ENCODE peak calls at places on chromosomes 4 and X, in four cellular contexts. Q, R, O and U are unnamed samples.

GRCh38 chrX:150084474-150085229 is 146.4 kb upstream of the EOLA2 start:
- DNase-seq in Q (no peak), R (no peak), O (peak; percentile 32), U (no peak)

GRCh38 chrX:46463682-46464081 is 81.5 kb downstream of the ZNF674 start:
- DNase-seq in Q (no peak), R (no peak), O (no peak), U (no peak)

GRCh38 chr4:133498149-133498548 is 349.1 kb downstream of the PCDH10 start:
- DNase-seq in Q (no peak), R (no peak), O (no peak), U (no peak)

GRCh38 chr4:151174784-151175183 is 75.4 kb downstream of the RPS3A start:
- DNase-seq in Q (no peak), R (no peak), O (no peak), U (no peak)

GRCh38 chr4:41256131-41256739 is 493 bp upstream of the UCHL1 start:
- DNase-seq in Q (no peak), R (no peak), O (peak; percentile 26), U (no peak)

GRCh38 chr4:81604683-81605082 is 133.0 kb upstream of the RASGEF1B start:
- DNase-seq in Q (no peak), R (no peak), O (no peak), U (no peak)

GRCh38 chrX:18887821-18888205 is 96.1 kb downstream of the PHKA2 start:
- DNase-seq in Q (no peak), R (no peak), O (no peak), U (no peak)

GRCh38 chrX:74603040-74603439 is 11.4 kb downstream of the RLIM start:
- DNase-seq in Q (no peak), R (no peak), O (no peak), U (no peak)

GRCh38 chr4:70533211-70533610 is 14.8 kb downstream of the AMTN start:
- DNase-seq in Q (no peak), R (no peak), O (no peak), U (no peak)

GRCh38 chr4:153728151-153728550 is 31.7 kb downstream of the RNF175 start:
- DNase-seq in Q (no peak), R (no peak), O (no peak), U (no peak)

GRCh38 chr4:1459081-1459480 is 52.8 kb upstream of the NKX1-1 start:
- DNase-seq in Q (no peak), R (no peak), O (no peak), U (no peak)

GRCh38 chr4:80387390-80388283 is 52.1 kb downstream of the CFAP299 start:
- DNase-seq in Q (no peak), R (no peak), O (no peak), U (no peak)

DNA sequence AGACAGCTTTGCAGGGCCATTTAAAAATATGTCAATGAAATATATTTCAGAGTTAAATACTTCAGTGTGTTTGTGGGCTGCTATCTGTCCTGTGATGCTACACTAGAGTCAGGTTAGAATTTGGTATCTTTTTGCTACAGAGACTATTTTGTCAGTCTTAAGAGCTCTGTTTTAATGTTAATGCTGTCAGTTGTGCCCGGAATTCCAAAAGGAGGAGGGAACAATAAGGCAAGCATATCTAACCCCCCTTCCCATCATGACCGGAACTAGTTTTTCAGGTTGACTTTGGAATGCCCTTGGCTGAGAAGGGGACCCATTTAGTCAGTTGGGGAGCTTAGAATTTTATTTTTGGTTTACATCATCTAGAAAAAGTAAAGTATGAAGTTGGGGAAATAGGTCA is 34.9 kb upstream of the SLC25A4 start:
- DNase-seq in Q (no peak), R (no peak), O (no peak), U (no peak)
- H3K27ac ChIP-seq in Q (peak overlapping the region; percentile 40), R (no peak overlapping the region), O (no peak overlapping the region), U (no peak overlapping the region)

DNA sequence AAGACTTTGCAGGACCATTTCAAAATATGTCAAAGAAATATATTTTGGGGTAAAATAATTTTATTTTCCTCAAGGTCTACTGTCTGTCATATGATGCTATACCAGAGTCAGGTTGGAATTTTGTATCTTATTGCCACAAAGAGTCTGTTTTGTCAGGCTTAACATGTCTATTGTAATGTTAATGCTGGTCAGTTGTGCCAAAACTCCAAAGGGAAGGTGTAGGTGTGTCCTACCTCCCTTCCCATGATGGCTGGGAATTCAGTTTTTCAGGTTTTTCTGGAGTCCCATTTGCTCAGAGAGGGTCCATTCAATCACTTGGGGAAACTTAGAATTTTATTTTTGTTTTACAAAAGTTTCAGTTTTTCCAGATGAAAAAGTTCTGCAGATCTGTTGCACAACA is 33.3 kb upstream of the SLC25A4 start:
- DNase-seq in Q (no peak), R (no peak), O (no peak), U (no peak)
- H3K27ac ChIP-seq in Q (no peak overlapping the region), R (no peak overlapping the region), O (no peak overlapping the region), U (no peak overlapping the region)

DNA sequence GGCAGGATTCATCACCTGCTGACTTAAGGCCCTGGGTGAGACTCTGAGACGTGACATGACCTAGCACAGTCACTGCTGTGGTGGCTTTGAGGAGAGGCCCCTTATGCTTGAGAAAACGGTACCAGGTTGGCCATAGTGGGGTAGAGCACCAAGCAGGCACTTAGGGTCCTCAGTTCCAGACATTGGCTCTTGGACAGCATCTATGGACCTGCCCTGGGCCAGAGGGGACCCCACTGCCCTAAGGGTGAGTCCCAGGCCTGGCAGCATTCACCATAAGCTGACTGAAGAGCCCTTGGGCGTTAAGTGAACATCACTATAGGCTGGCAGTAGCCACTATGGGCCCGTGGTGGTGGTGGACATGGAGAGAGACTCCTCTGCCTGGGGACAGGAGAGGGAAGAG is 78.7 kb downstream of the FNIP2 start:
- DNase-seq in Q (no peak), R (no peak), O (no peak), U (no peak)
- H3K27ac ChIP-seq in Q (no peak overlapping the region), R (no peak overlapping the region), O (no peak overlapping the region), U (no peak overlapping the region)

GRCh38 chrX:387729-388128 is 1.0 kb upstream of the PPP2R3B start:
- DNase-seq in Q (no peak), R (no peak), O (no peak), U (no peak)
- H3K27ac ChIP-seq in Q (peak overlapping the region; percentile 99), R (peak overlapping the region; percentile 98), O (no peak overlapping the region), U (peak overlapping the region; percentile 89)

GRCh38 chr4:168614316-168615057 is 117.6 kb downstream of the PALLD start:
- DNase-seq in Q (no peak), R (no peak), O (no peak), U (no peak)
- H3K27ac ChIP-seq in Q (peak overlapping the region; percentile 20), R (no peak overlapping the region), O (no peak overlapping the region), U (no peak overlapping the region)

DNA sequence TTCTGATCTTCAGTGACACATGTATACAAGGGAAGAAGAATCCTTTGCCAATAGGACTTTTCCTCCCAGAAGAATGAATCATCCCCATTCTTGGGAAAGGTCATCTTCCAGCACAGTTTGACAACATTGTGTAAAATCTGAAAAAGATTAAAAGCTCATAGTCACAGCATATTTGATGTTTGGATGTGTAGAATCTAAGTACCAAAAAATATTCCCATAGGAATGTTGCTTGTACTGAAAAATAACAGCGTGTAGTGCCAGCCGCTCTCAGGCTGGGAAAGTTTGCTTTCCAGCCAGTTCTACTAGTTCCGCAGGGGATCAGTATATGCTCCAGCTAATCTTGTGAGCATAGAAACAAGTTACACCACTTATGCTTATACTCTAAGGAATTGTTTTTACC is 74.7 kb upstream of the IL13RA1 start:
- DNase-seq in Q (no peak), R (no peak), O (no peak), U (no peak)
- H3K27ac ChIP-seq in Q (no peak overlapping the region), R (no peak overlapping the region), O (no peak overlapping the region), U (no peak overlapping the region)

DNA sequence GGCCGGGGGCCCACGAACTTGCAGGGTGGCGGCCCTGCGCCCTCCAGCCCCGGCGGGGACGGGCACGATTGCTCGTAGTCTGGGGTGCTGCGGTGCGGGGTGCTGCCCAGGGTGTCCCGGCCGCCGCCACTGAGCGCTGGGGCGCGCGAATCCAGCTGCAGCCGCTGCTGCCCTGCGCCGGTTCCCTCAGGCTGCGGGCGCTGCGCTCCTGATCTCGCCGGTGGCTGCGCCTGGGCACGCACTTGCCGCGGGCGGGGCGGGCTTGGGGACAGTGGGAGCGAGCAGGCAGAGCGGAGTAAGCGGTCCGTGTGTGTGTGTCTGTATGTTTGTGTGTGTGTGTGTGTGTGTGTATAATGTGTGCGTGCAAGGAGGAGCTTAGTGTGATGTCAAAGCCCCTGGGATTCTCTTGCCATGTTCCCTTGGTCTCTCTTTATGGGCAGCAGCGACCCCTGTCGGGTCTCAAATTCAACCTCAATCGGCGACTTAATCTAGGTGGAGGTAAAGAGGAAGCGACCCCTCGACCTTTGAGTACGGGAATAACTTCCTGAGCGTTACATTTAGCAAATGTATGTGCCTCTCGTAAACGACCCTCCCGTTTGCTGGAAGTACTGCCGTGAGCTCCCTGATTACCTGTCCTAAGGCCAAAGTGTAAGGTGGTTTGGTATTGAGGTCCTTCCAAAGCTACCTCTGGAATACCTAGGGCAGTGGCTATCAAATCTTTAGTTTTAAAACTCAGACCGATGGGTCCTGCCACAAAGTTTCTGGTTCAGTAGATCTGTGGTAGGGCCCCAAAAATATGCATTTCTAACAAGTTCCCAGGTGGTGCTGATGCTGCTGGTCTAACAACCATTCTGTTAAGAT is at the start of gene RNF150:
- DNase-seq in Q (peak; percentile 70), R (peak; percentile 90), O (peak; percentile 78), U (peak; percentile 40)
- H3K27ac ChIP-seq in Q (peak within 1 kb of the TSS; percentile 92), R (peak within 1 kb of the TSS; percentile 95), O (no peak within 1 kb of the TSS), U (no peak within 1 kb of the TSS)

GRCh38 chr4:148017801-148018200 is 285.9 kb downstream of the ARHGAP10 start:
- DNase-seq in Q (no peak), R (no peak), O (no peak), U (no peak)
- H3K27ac ChIP-seq in Q (peak overlapping the region; percentile 57), R (peak overlapping the region; percentile 59), O (no peak overlapping the region), U (no peak overlapping the region)